ENCODE peak calls at places on chromosomes 3 and 15, in four cellular contexts. P, C, L and W are unnamed samples. For H3K4me1, the result is how much of the 10 kb centered on the place peaks cover.

GRCh38 chr3:108602249-108602934 is 12.9 kb downstream of the DZIP3 start:
- DNase-seq in P (no peak), C (no peak), L (no peak), W (no peak)

GRCh38 chr15:89958107-89958805 is 42.9 kb upstream of the ZNF710 start:
- DNase-seq in P (no peak), C (peak), L (no peak), W (no peak)

GRCh38 chr3:24387493-24387892 is 107.2 kb downstream of the THRB start:
- DNase-seq in P (no peak), C (no peak), L (no peak), W (no peak)

GRCh38 chr3:148235566-148235965 is 462.1 kb upstream of the AGTR1 start:
- DNase-seq in P (no peak), C (no peak), L (no peak), W (no peak)

GRCh38 chr3:69568926-69569325 is 170.3 kb upstream of the MITF start:
- DNase-seq in P (no peak), C (no peak), L (no peak), W (no peak)

GRCh38 chr3:50448752-50449539 is 54.5 kb downstream of the CACNA2D2 start:
- DNase-seq in P (no peak), C (no peak), L (no peak), W (no peak)

GRCh38 chr3:155069729-155070128 is 10.4 kb upstream of the MME start:
- DNase-seq in P (no peak), C (no peak), L (no peak), W (no peak)

GRCh38 chr3:105649469-105649868 is 219.3 kb downstream of the CBLB start:
- DNase-seq in P (no peak), C (no peak), L (no peak), W (no peak)

GRCh38 chr3:187913617-187914033 is 168.4 kb upstream of the BCL6 start:
- DNase-seq in P (no peak), C (no peak), L (no peak), W (no peak)

GRCh38 chr3:133888739-133889340 is 6.8 kb downstream of the RAB6B start:
- DNase-seq in P (no peak), C (no peak), L (no peak), W (no peak)

GRCh38 chr3:170154569-170155143 is 26.9 kb downstream of the PHC3 start:
- DNase-seq in P (no peak), C (no peak), L (no peak), W (no peak)

GRCh38 chr3:123371859-123372767 is 76.8 kb downstream of the ADCY5 start:
- DNase-seq in P (no peak), C (no peak), L (no peak), W (no peak)

GRCh38 chr3:183437696-183438564 is 9.5 kb upstream of the MCF2L2 start:
- DNase-seq in P (no peak), C (no peak), L (no peak), W (no peak)

GRCh38 chr3:12235691-12236090 is 53.2 kb upstream of the PPARG start:
- DNase-seq in P (no peak), C (no peak), L (no peak), W (no peak)

GRCh38 chr15:82551646-82552247 is 11.5 kb upstream of the RPS17 start:
- DNase-seq in P (no peak), C (no peak), L (no peak), W (no peak)

GRCh38 chr3:142857056-142857455 is 31.8 kb downstream of the PCOLCE2 start:
- DNase-seq in P (peak), C (no peak), L (no peak), W (no peak)

GRCh38 chr3:83150896-83151295 is 1389.5 kb upstream of the GBE1 start:
- DNase-seq in P (no peak), C (no peak), L (no peak), W (no peak)

GRCh38 chr3:188687389-188687788 is 484.4 kb upstream of the TPRG1 start:
- DNase-seq in P (no peak), C (no peak), L (no peak), W (no peak)

GRCh38 chr3:80232760-80233159 is 465.0 kb upstream of the ROBO1 start:
- DNase-seq in P (no peak), C (no peak), L (no peak), W (no peak)

GRCh38 chr3:105763674-105764036 is 105.2 kb downstream of the CBLB start:
- DNase-seq in P (no peak), C (no peak), L (no peak), W (no peak)

GRCh38 chr3:134370611-134371451 is 3.4 kb downstream of the AMOTL2 start:
- DNase-seq in P (no peak), C (no peak), L (no peak), W (no peak)

GRCh38 chr3:50138266-50139230 is 16.6 kb upstream of the SEMA3F start:
- DNase-seq in P (no peak), C (no peak), L (no peak), W (no peak)

GRCh38 chr3:62631471-62631870 is 243.7 kb downstream of the CADPS start:
- DNase-seq in P (no peak), C (no peak), L (no peak), W (no peak)

GRCh38 chr3:194458122-194458521 is 28.7 kb downstream of the ATP13A3 start:
- DNase-seq in P (no peak), C (no peak), L (no peak), W (no peak)

GRCh38 chr3:150223568-150223967 is 184.5 kb upstream of the TSC22D2 start:
- DNase-seq in P (no peak), C (no peak), L (no peak), W (no peak)

GRCh38 chr3:65425880-65426279 is 612.8 kb downstream of the MAGI1 start:
- DNase-seq in P (no peak), C (no peak), L (no peak), W (no peak)

GRCh38 chr15:64122444-64122843 is 26.7 kb downstream of the SNX1 start:
- DNase-seq in P (no peak), C (no peak), L (no peak), W (no peak)

GRCh38 chr15:96160269-96160668 is 170.2 kb upstream of the NR2F2 start:
- DNase-seq in P (peak), C (peak), L (peak), W (peak)

GRCh38 chr15:31125061-31125460 is 23.5 kb upstream of the TRPM1 start:
- DNase-seq in P (no peak), C (no peak), L (no peak), W (no peak)

GRCh38 chr3:53941945-53942344 is 50.3 kb upstream of the SELENOK start:
- DNase-seq in P (no peak), C (no peak), L (no peak), W (no peak)

GRCh38 chr3:23475446-23475845 is 272.3 kb downstream of the UBE2E2 start:
- DNase-seq in P (no peak), C (no peak), L (no peak), W (no peak)

GRCh38 chr15:67091073-67091965 is 25.9 kb downstream of the SMAD3 start:
- DNase-seq in P (peak), C (no peak), L (peak), W (no peak)

GRCh38 chr15:65305776-65306175 is 1.3 kb downstream of the RNU5B-1 start:
- DNase-seq in P (no peak), C (no peak), L (no peak), W (no peak)

GRCh38 chr3:79255696-79256095 is 512.1 kb downstream of the ROBO1 start:
- DNase-seq in P (no peak), C (no peak), L (no peak), W (no peak)

GRCh38 chr15:101481917-101482525 is 7.5 kb downstream of the PCSK6 start:
- DNase-seq in P (no peak), C (no peak), L (no peak), W (no peak)

GRCh38 chr3:141457624-141458236 is 29.1 kb upstream of the RASA2 start:
- DNase-seq in P (no peak), C (no peak), L (no peak), W (no peak)

GRCh38 chr3:54871867-54872266 is 56.0 kb downstream of the LRTM1 start:
- DNase-seq in P (no peak), C (peak), L (no peak), W (no peak)

GRCh38 chr3:15345051-15345607 is 12.7 kb upstream of the SH3BP5 start:
- DNase-seq in P (no peak), C (no peak), L (no peak), W (no peak)

GRCh38 chr3:12158387-12159226 is at the start of gene TIMP4:
- DNase-seq in P (peak), C (no peak), L (peak), W (peak)

GRCh38 chr3:129601713-129602112 is 4.8 kb downstream of the PLXND1 start:
- DNase-seq in P (no peak), C (no peak), L (no peak), W (no peak)
- H3K4me1 ChIP-seq in P (half or more), C (under half), L (under half), W (half or more)

DNA sequence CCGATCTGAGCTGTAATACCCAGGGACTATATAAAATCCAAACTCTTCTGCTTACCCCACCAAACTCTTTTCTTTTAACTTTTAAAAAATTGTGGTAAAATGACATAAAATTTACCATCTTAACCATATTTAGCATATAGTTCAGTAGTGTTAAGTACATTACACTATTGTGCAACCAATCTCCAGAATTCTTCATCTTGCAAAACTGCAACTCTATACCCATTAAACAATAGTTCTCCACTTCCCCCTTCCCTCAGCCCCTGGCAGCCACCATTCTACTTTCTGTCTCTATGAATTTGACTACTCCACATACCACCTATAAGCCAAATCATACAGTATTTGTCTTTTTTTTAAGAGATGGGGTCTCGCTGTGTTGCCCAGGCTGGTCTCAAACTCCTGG is 38.7 kb downstream of the SENP8 start:
- DNase-seq in P (no peak), C (no peak), L (no peak), W (no peak)
- H3K27ac ChIP-seq in P (no peak), C (no peak), L (no peak), W (no peak)

GRCh38 chr15:70241561-70242320 is 144.0 kb upstream of the TLE3 start:
- DNase-seq in P (no peak), C (no peak), L (no peak), W (no peak)
- TF ChIP-seq POLR2A in P (no peak), C (no peak), L (no peak), W (no peak)

GRCh38 chr3:57982561-57983243 is 25.5 kb upstream of the FLNB start:
- DNase-seq in P (no peak), C (no peak), L (no peak), W (no peak)
- H3K4me1 ChIP-seq in P (under half), C (under half), L (under half), W (under half)

DNA sequence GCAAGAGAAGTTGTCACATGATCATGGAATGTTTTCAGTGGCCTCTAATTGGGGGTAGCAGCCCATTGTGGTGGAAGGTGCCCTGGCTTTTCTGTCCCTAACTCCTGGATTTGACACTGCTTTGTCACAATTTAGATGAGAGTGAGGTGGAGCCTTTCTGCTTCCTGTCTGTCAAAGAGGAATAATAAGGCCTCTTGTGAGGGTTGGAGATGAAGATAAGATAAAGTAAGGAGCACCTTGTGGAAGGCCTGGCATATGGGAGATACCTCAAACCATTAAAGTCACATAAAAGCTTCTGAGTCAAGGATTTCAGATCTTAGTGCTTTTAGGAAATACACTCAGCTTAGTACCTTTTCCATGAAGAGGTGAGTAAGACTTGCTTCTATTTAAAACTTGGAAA is 172.6 kb upstream of the FAM3D start:
- DNase-seq in P (no peak), C (no peak), L (no peak), W (no peak)
- H3K27ac ChIP-seq in P (no peak), C (no peak), L (no peak), W (no peak)

GRCh38 chr3:172040078-172040975 is 949 bp downstream of the FNDC3B start:
- DNase-seq in P (peak), C (peak), L (peak), W (peak)
- TF ChIP-seq POLR2A in P (peak), C (no peak), L (peak), W (peak)

DNA sequence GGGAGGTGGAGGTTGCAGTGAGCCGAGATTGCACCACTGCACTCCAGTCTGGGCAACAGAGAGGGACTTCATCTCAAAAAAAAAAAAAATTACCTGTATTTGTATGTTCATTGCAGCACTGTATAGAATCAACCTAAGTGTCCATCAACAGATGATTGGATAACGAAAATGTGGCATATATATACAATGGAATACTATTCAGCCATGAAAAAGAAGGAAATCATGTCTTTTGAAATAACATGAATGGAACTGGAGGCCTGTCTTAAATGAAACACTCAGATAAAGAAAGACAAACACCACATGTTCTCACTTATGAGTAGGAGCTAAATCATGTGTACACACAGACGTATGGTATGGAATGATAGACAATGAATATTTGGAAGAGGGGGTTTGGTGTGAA is 59.4 kb upstream of the MEF2A start:
- DNase-seq in P (no peak), C (no peak), L (no peak), W (no peak)
- H3K4me1 ChIP-seq in P (under half), C (under half), L (under half), W (under half)

GRCh38 chr15:85430406-85431204 is 50.2 kb downstream of the AKAP13 start:
- DNase-seq in P (no peak), C (no peak), L (no peak), W (no peak)
- H3K27ac ChIP-seq in P (no peak), C (no peak), L (no peak), W (no peak)

GRCh38 chr15:80325206-80325605 is 73.2 kb upstream of the CTXND1 start:
- DNase-seq in P (no peak), C (no peak), L (no peak), W (no peak)
- TF ChIP-seq POLR2A in P (no peak), C (no peak), L (no peak), W (no peak)

DNA sequence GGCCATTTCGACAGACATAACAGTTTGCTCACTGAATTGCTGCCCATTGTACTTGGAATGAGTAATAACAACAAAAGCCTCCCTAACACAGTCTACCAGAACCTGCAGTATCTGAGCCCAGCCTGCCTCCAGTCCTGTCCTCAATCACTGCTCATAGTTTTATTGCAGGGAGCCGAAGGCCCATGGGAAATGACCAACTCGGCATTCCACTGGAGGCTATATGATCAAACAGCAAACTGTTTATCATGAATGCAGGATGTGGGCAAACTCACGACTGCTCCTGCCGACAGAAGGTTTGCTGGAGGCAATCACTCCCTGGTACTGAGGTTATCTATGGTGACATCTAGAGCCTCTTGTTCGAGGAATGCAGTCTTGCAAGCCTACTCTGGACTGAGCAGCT is 46.3 kb downstream of the LSM3 start:
- DNase-seq in P (no peak), C (no peak), L (no peak), W (no peak)
- H3K4me1 ChIP-seq in P (under half), C (under half), L (under half), W (under half)